ENCODE peak calls at places on chromosomes 7 and 10, in five cellular contexts. C is GM13977, O is NCI-H2107, K is HT1080, H is ACHN. W is an unnamed sample.

GRCh38 chr10:1213707-1214675 is 157.8 kb downstream of the WDR37 start:
- DNase-seq in H (no peak), O (no peak), C (no peak), K (no peak), W (no peak)

GRCh38 chr10:97708976-97709745 is 4.4 kb upstream of the MARVELD1 start:
- DNase-seq in O (no peak), C (no peak), H (peak), K (peak), W (no peak)

GRCh38 chr7:37336259-37336658 is 112.4 kb downstream of the ELMO1 start:
- DNase-seq in O (no peak), C (peak), H (no peak), K (no peak), W (no peak)

GRCh38 chr7:123797673-123798526 is 47.1 kb upstream of the HYAL4 start:
- DNase-seq in K (peak), O (no peak), C (peak), H (peak), W (peak)

GRCh38 chr10:119595715-119596515 is 849 bp downstream of the TIAL1 start:
- DNase-seq in C (peak), O (no peak), H (peak), K (peak), W (no peak)

GRCh38 chr10:72889391-72889831 is 4.1 kb upstream of the OIT3 start:
- DNase-seq in C (no peak), K (no peak), H (no peak), O (peak), W (no peak)

GRCh38 chr10:90274721-90275468 is 573.5 kb downstream of the KIF20B start:
- DNase-seq in H (no peak), C (no peak), K (peak), O (no peak), W (no peak)

GRCh38 chr7:48183965-48184364 is 12.7 kb downstream of the ABCA13 start:
- DNase-seq in K (no peak), H (no peak), O (no peak), C (no peak), W (no peak)

GRCh38 chr7:122006687-122007086 is 133.7 kb downstream of the PTPRZ1 start:
- DNase-seq in H (no peak), C (no peak), O (no peak), K (peak), W (peak)

GRCh38 chr10:86281396-86281795 is 85.2 kb downstream of the GRID1 start:
- DNase-seq in H (no peak), C (no peak), O (no peak), K (no peak), W (no peak)

GRCh38 chr10:99598011-99598410 is 22.2 kb downstream of the SLC25A28 start:
- DNase-seq in C (no peak), O (no peak), K (no peak), H (no peak), W (no peak)

GRCh38 chr7:68411742-68412141 is 1186.5 kb upstream of the AUTS2 start:
- DNase-seq in H (no peak), K (no peak), C (no peak), O (no peak), W (peak)

GRCh38 chr10:132989476-132990415 is 47.4 kb upstream of the CFAP46 start:
- DNase-seq in O (no peak), H (no peak), K (no peak), C (no peak), W (no peak)

GRCh38 chr7:18873674-18874341 is 243.6 kb downstream of the TWIST1 start:
- DNase-seq in K (no peak), C (no peak), H (peak), O (no peak), W (no peak)

GRCh38 chr10:59588791-59589190 is 120.9 kb downstream of the SLC16A9 start:
- DNase-seq in H (no peak), C (no peak), K (peak), O (no peak), W (no peak)

GRCh38 chr10:122311051-122311410 is 39.9 kb downstream of the BTBD16 start:
- DNase-seq in C (no peak), O (no peak), K (no peak), H (no peak), W (no peak)

W was measured in NCI-H1436 treated with DMSO at 0.1 percent for 48 hours.